ENCODE peak calls at places on chromosomes 11 and 22, in eight cellular contexts. I is cardiac fibroblast; X is GM10248; G is activated CD4-positive, CD25-positive, alpha-beta regulatory T cell treated with anti-CD3 and anti-CD28 coated beads, Interleukin-2, amount 50 U/mL, for 72 hours; Y is GM18507; T is endothelial cell; H is kidney tubule cell; M is NCI-H774. P is an unnamed sample.

GRCh38 chr22:31151872-31152271 is 8.1 kb upstream of the RNF185 start:
- DNase-seq in Y (no peak), X (no peak), I (no peak), H (no peak), G (no peak), M (no peak), T (no peak), P (no peak)

GRCh38 chr11:67640021-67640757 is 626 bp upstream of the TBX10 start:
- DNase-seq in H (peak; percentile 52), Y (no peak), M (no peak), G (peak; percentile 57), X (peak; percentile 80), T (peak; percentile 81), I (peak; percentile 60), P (peak; percentile 44)

GRCh38 chr22:48708558-48709245 is 1119.0 kb downstream of the BRD1 start:
- DNase-seq in Y (no peak), I (no peak), M (no peak), H (no peak), X (no peak), T (no peak), G (no peak), P (no peak)

GRCh38 chr11:75867778-75868374 is 52.9 kb downstream of the UVRAG start:
- DNase-seq in X (peak; percentile 42), T (peak; percentile 40), G (no peak), Y (peak; percentile 28), M (peak; percentile 46), H (peak; percentile 56), I (peak; percentile 68), P (peak; percentile 40)

GRCh38 chr22:26393929-26394328 is 35.1 kb upstream of the ASPHD2 start:
- DNase-seq in H (no peak), M (no peak), Y (no peak), X (no peak), T (no peak), G (no peak), I (no peak), P (no peak)

GRCh38 chr11:131978351-131978750 is 607.9 kb downstream of the NTM start:
- DNase-seq in Y (no peak), M (no peak), X (no peak), I (no peak), H (peak; percentile 45), T (no peak), G (no peak), P (no peak)

GRCh38 chr11:79237676-79238075 is 203.2 kb downstream of the TENM4 start:
- DNase-seq in H (peak; percentile 91), M (no peak), X (no peak), I (peak; percentile 92), T (no peak), Y (no peak), G (no peak), P (no peak)

GRCh38 chr22:22941831-22942510 is 54.4 kb downstream of the IGLL5 start:
- DNase-seq in Y (no peak), X (no peak), I (no peak), T (no peak), G (peak; percentile 26), M (no peak), H (no peak), P (no peak)

GRCh38 chr22:47173535-47174021 is 411.1 kb downstream of the TBC1D22A start:
- DNase-seq in H (no peak), M (no peak), X (no peak), G (peak; percentile 17), I (no peak), Y (no peak), T (no peak), P (no peak)

GRCh38 chr11:79428406-79428805 is 12.4 kb downstream of the TENM4 start:
- DNase-seq in T (no peak), X (no peak), G (no peak), M (no peak), I (no peak), Y (no peak), H (peak; percentile 66), P (no peak)

GRCh38 chr11:90229791-90230190 is 6.9 kb upstream of the CHORDC1 start:
- DNase-seq in X (no peak), M (no peak), H (peak; percentile 46), T (no peak), G (no peak), I (no peak), Y (no peak), P (no peak)

GRCh38 chr11:70414341-70415100 is 16.2 kb downstream of the CTTN start:
- DNase-seq in X (no peak), T (no peak), Y (no peak), G (no peak), H (no peak), M (no peak), I (no peak), P (no peak)

GRCh38 chr11:3222003-3222855 is 3.6 kb upstream of the MRGPRG start:
- DNase-seq in Y (no peak), T (no peak), M (no peak), H (no peak), X (no peak), G (peak; percentile 19), I (no peak), P (no peak)

GRCh38 chr11:130999086-130999485 is 82.8 kb upstream of the SNX19 start:
- DNase-seq in T (no peak), X (no peak), M (no peak), I (peak; percentile 73), Y (no peak), H (peak; percentile 59), G (no peak), P (no peak)

GRCh38 chr11:72223615-72224586 is 666 bp upstream of the INPPL1 start:
- DNase-seq in Y (no peak), I (peak; percentile 76), H (peak; percentile 77), M (peak; percentile 53), T (peak; percentile 68), G (peak; percentile 77), X (peak; percentile 70), P (peak; percentile 34)

GRCh38 chr11:46248270-46249102 is 29.0 kb upstream of the CREB3L1 start:
- DNase-seq in X (no peak), M (no peak), G (no peak), T (no peak), H (peak; percentile 94), Y (no peak), I (peak; percentile 88), P (no peak)

GRCh38 chr11:2256293-2256913 is 14.0 kb downstream of the ASCL2 start:
- DNase-seq in Y (no peak), H (no peak), I (no peak), T (no peak), X (no peak), G (no peak), M (no peak), P (no peak)

GRCh38 chr22:36110306-36110791 is 50.2 kb downstream of the APOL3 start:
- DNase-seq in H (no peak), Y (no peak), T (no peak), X (no peak), I (peak; percentile 51), M (no peak), G (no peak), P (no peak)

GRCh38 chr11:131305005-131305404 is 65.4 kb upstream of the NTM start:
- DNase-seq in X (no peak), T (no peak), M (no peak), I (no peak), G (no peak), Y (no peak), H (no peak), P (no peak)

GRCh38 chr11:62552931-62553838 is 6.6 kb upstream of the AHNAK start:
- DNase-seq in Y (no peak), X (no peak), I (peak; percentile 95), M (no peak), T (peak; percentile 51), H (peak; percentile 98), G (no peak), P (peak; percentile 73)

GRCh38 chr22:49042877-49043859 is 784.5 kb downstream of the BRD1 start:
- DNase-seq in X (no peak), T (no peak), Y (no peak), I (no peak), G (no peak), M (no peak), H (no peak), P (no peak)

GRCh38 chr22:35868938-35869337 is 151.3 kb downstream of the APOL5 start:
- DNase-seq in M (no peak), X (no peak), T (no peak), I (peak; percentile 30), G (no peak), Y (no peak), H (peak; percentile 29), P (no peak)

GRCh38 chr11:110797453-110797852 is 85.2 kb upstream of the ARHGAP20 start:
- DNase-seq in Y (peak; percentile 14), M (no peak), H (peak; percentile 92), T (no peak), I (no peak), G (no peak), X (peak; percentile 52), P (no peak)

GRCh38 chr11:78251083-78251699 is 62.5 kb downstream of the USP35 start:
- DNase-seq in M (no peak), T (no peak), X (no peak), I (peak; percentile 87), H (peak; percentile 18), Y (no peak), G (no peak), P (no peak)

GRCh38 chr11:78691215-78691614 is 116.6 kb upstream of the NARS2 start:
- DNase-seq in H (no peak), I (peak; percentile 1), T (no peak), M (no peak), Y (no peak), G (no peak), X (no peak), P (no peak)

GRCh38 chr11:102807921-102808320 is 10.0 kb upstream of the MMP1 start:
- DNase-seq in M (no peak), H (peak; percentile 65), I (no peak), T (peak; percentile 60), X (no peak), G (no peak), Y (no peak), P (no peak)

GRCh38 chr11:44611687-44612437 is 46.4 kb downstream of the CD82 start:
- DNase-seq in H (peak; percentile 43), G (peak; percentile 45), X (peak; percentile 77), Y (no peak), I (no peak), M (no peak), T (no peak), P (peak; percentile 81)

GRCh38 chr22:50260434-50260800 is 1.1 kb downstream of the MAPK12 start:
- DNase-seq in M (no peak), Y (no peak), X (no peak), H (no peak), G (no peak), T (no peak), I (no peak), P (no peak)

GRCh38 chr11:113926273-113927183 is 21.9 kb downstream of the HTR3B start:
- DNase-seq in M (no peak), G (no peak), H (no peak), Y (no peak), X (no peak), T (no peak), I (no peak), P (no peak)

GRCh38 chr22:42327462-42328129 is 57.1 kb upstream of the TCF20 start:
- DNase-seq in Y (no peak), T (no peak), H (no peak), I (no peak), X (no peak), G (no peak), M (no peak), P (no peak)

P was measured in central memory CD4-positive, alpha-beta T cell.